ENCODE peak calls at places on chromosomes 13 and 19, in seven cellular contexts. X is ovary, N is OCI-LY7, U is upper lobe of right lung, E is body of pancreas, Z is brain microvascular endothelial cell, M is A549. Q is an unnamed sample.

GRCh38 chr19:14072535-14073231 is at the start of gene MISP3:
- DNase-seq in X (no peak), N (peak; percentile 49), U (peak; percentile 91), E (peak; percentile 89), Z (no peak), M (no peak), Q (peak; percentile 71)

GRCh38 chr13:42355118-42355840 is 83.3 kb downstream of the AKAP11 start:
- DNase-seq in X (no peak), N (no peak), U (no peak), E (no peak), Z (no peak), M (no peak), Q (no peak)

GRCh38 chr13:28440774-28441532 is 54.0 kb downstream of the FLT1 start:
- DNase-seq in X (no peak), N (peak; percentile 15), U (no peak), E (no peak), Z (no peak), M (no peak), Q (no peak)

GRCh38 chr13:27379694-27380596 is 44.5 kb upstream of the GTF3A start:
- DNase-seq in X (peak; percentile 43), N (peak; percentile 55), U (no peak), E (peak; percentile 80), Z (peak; percentile 59), M (peak; percentile 35), Q (peak; percentile 80)

GRCh38 chr13:57641071-57641470 is 9.5 kb downstream of the PCDH17 start:
- DNase-seq in X (no peak), N (no peak), U (no peak), E (no peak), Z (no peak), M (no peak), Q (no peak)

GRCh38 chr19:14318873-14319272 is 62.4 kb upstream of the ADGRE5 start:
- DNase-seq in X (no peak), N (no peak), U (no peak), E (no peak), Z (no peak), M (no peak), Q (peak; percentile 50)

GRCh38 chr13:28429096-28429495 is 65.8 kb downstream of the FLT1 start:
- DNase-seq in X (no peak), N (no peak), U (no peak), E (no peak), Z (no peak), M (no peak), Q (no peak)

GRCh38 chr19:40159744-40160143 is 31.5 kb upstream of the MAP3K10 start:
- DNase-seq in X (no peak), N (no peak), U (no peak), E (no peak), Z (no peak), M (no peak), Q (no peak)

GRCh38 chr19:38062959-38063786 is 156.2 kb downstream of the SIPA1L3 start:
- DNase-seq in X (peak; percentile 16), N (no peak), U (no peak), E (peak; percentile 34), Z (no peak), M (no peak), Q (peak; percentile 89)

GRCh38 chr13:105442941-105443340 is 1092.5 kb downstream of the EFNB2 start:
- DNase-seq in X (no peak), N (no peak), U (no peak), E (no peak), Z (peak; percentile 97), M (peak; percentile 47), Q (no peak)

DNA sequence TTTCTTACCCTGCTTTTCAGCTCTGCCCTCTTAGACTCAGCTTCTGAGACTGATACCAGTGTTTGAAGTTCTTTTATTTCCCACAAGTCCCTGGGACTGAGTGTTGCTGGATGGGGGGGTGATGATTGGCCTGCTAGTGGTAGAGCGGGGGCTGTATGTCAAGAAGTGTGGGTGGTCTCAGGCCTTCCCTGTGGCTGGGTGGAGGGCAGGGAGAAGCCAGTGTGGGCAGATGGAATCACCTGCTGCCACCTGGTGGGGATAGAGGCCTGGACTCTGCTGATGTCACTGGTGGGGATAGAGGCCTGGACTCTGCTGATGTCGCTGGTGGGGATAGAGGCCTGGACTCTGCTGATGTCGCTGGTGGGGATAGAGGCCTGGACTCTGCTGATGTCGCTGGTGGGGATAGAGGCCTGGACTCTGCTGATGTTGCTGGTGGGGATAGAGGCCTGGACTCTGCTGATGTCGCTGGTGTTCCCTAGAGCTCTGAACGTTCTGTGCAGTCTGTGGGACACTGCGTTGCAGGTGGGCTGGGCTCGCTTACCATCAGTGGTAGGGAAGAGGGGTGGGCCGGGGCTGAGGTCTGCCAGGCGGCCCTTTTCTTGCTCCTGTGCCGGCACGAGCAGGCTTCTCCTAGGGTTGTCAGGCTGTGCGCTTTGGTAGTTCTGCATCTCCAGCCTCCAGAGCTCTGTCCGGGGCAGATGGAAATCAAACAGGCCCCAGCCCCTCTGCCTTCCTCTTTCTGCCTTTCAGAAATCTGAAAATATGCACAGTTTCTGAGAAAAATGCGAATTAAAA is 101.3 kb downstream of the ARHGEF7 start:
- DNase-seq in X (peak; percentile 36), N (peak; percentile 47), U (no peak), E (no peak), Z (no peak), M (peak; percentile 36), Q (peak; percentile 73)
- TF ChIP-seq CTCF in X (peak; percentile 31), N (peak; percentile 68), U (peak; percentile 28), E (peak; percentile 45), Z (peak; percentile 71), M (peak; percentile 39), Q (peak; percentile 89)

DNA sequence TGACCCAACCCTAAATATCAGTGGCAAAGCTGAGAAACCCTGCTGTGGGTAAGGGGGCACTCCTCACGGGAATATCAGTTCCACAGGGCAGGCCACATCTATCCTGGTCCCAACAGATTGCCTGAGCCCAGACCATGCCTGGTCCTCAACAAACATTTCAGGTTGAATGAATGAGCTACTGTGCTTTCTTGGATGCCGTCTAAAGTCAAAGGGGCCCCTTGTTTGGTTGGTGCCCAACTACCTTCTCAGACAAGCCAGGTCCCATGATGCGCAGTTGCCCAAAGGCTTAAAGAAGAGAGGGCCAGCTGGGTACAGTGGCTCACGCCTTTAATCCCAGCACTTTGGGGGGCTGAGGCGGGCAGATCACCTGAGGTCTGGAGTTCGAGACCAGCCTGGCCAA is 2.4 kb downstream of the DPP9 start:
- DNase-seq in X (no peak), N (no peak), U (no peak), E (no peak), Z (no peak), M (no peak), Q (no peak)
- H3K27ac ChIP-seq in X (no peak overlapping the region), N (no peak overlapping the region), U (no peak overlapping the region), E (no peak overlapping the region), Z (no peak overlapping the region), M (no peak overlapping the region), Q (no peak overlapping the region)

GRCh38 chr13:39047560-39047959 is 9.3 kb downstream of the NHLRC3 start:
- DNase-seq in X (no peak), N (no peak), U (no peak), E (no peak), Z (no peak), M (no peak), Q (peak; percentile 9)
- TF ChIP-seq CTCF in X (no peak), N (no peak), U (peak; percentile 9), E (no peak), Z (peak; percentile 52), M (no peak), Q (no peak)

GRCh38 chr13:29750178-29750530 is 100.3 kb downstream of the UBL3 start:
- DNase-seq in X (no peak), N (no peak), U (no peak), E (no peak), Z (no peak), M (no peak), Q (no peak)
- H3K27ac ChIP-seq in X (no peak overlapping the region), N (no peak overlapping the region), U (no peak overlapping the region), E (no peak overlapping the region), Z (no peak overlapping the region), M (no peak overlapping the region), Q (no peak overlapping the region)

GRCh38 chr13:31798189-31798588 is 58.9 kb downstream of the RXFP2 start:
- DNase-seq in X (no peak), N (no peak), U (no peak), E (no peak), Z (no peak), M (no peak), Q (no peak)

GRCh38 chr13:31793246-31793645 is 53.9 kb downstream of the RXFP2 start:
- DNase-seq in X (no peak), N (no peak), U (no peak), E (no peak), Z (no peak), M (no peak), Q (no peak)

GRCh38 chr13:31794452-31794851 is 55.1 kb downstream of the RXFP2 start:
- DNase-seq in X (no peak), N (no peak), U (no peak), E (no peak), Z (no peak), M (no peak), Q (no peak)

GRCh38 chr13:31801088-31801487 is 61.8 kb downstream of the RXFP2 start:
- DNase-seq in X (no peak), N (no peak), U (no peak), E (no peak), Z (no peak), M (no peak), Q (no peak)

DNA sequence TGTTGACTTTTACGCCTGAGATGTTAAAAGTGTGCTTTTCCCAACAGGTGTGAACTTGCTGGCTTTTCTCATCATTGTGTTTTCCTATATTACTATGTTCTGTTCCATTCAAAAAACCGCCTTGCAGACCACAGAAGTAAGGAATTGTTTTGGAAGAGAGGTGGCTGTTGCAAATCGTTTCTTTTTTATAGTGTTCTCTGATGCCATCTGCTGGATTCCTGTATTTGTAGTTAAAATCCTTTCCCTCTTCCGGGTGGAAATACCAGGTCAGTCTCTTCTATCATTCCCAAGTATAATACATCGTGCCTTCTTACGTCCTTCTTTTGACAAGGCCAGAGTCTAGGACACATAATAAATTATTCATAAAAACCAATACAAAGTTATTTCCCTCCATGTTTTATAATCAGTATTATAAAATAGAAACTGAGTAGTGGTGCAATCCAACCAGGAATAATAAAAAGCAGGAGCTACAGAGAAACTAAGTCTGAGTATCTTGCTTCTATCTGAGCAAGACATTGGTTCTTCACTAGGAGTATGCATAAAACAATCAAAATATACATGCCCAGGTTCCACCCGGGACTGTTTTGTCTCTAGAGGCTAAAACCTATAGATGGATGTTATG is 57.9 kb downstream of the RXFP2 start:
- DNase-seq in X (no peak), N (no peak), U (no peak), E (no peak), Z (peak; percentile 17), M (peak; percentile 2), Q (no peak)
- TF ChIP-seq CTCF in X (no peak), N (peak; percentile 50), U (peak; percentile 42), E (peak; percentile 39), Z (peak; percentile 52), M (peak; percentile 30), Q (no peak)

GRCh38 chr19:4447327-4448146 is 10.1 kb downstream of the UBXN6 start:
- DNase-seq in X (no peak), N (no peak), U (no peak), E (no peak), Z (no peak), M (no peak), Q (no peak)

GRCh38 chr19:4449826-4450075 is 7.8 kb downstream of the UBXN6 start:
- DNase-seq in X (no peak), N (no peak), U (no peak), E (no peak), Z (no peak), M (no peak), Q (no peak)

GRCh38 chr19:4449022-4449825 is 8.4 kb downstream of the UBXN6 start:
- DNase-seq in X (no peak), N (no peak), U (no peak), E (peak; percentile 86), Z (no peak), M (no peak), Q (no peak)

GRCh38 chr19:4446801-4447200 is 10.8 kb downstream of the UBXN6 start:
- DNase-seq in X (no peak), N (no peak), U (no peak), E (no peak), Z (no peak), M (no peak), Q (no peak)

GRCh38 chr19:4448147-4448985 is 9.2 kb downstream of the UBXN6 start:
- DNase-seq in X (no peak), N (no peak), U (no peak), E (peak; percentile 89), Z (no peak), M (no peak), Q (no peak)
- H3K27ac ChIP-seq in X (no peak overlapping the region), N (no peak overlapping the region), U (no peak overlapping the region), E (peak overlapping the region; percentile 80), Z (no peak overlapping the region), M (no peak overlapping the region), Q (no peak overlapping the region)

Q was measured in WERI-Rb-1.